ENCODE peak calls at places on chromosome 18, in eight cellular contexts. I is mucosa of descending colon, L is breast epithelium, J is cardiac muscle cell, F is testis, O is fibroblast of pulmonary artery, M is stomach, S is HCT116. D is an unnamed sample.

GRCh38 chr18:4433762-4434161 is 21.3 kb downstream of the DLGAP1 start:
- DNase-seq in F (no peak), S (no peak), J (no peak), L (no peak), M (no peak), O (no peak), I (no peak), D (no peak)

GRCh38 chr18:23231340-23232021 is 96.2 kb downstream of the CABLES1 start:
- DNase-seq in O (peak), L (peak), M (peak), I (peak), S (no peak), J (no peak), F (peak), D (no peak)

GRCh38 chr18:6884944-6885343 is 155.4 kb downstream of the ARHGAP28 start:
- DNase-seq in L (no peak), I (no peak), O (no peak), J (no peak), M (no peak), F (no peak), S (no peak), D (no peak)

GRCh38 chr18:3346487-3346886 is 84.6 kb downstream of the MYL12B start:
- DNase-seq in J (no peak), O (no peak), S (no peak), I (no peak), F (no peak), M (no peak), L (no peak), D (no peak)

GRCh38 chr18:61502472-61502871 is 169.2 kb downstream of the CDH20 start:
- DNase-seq in J (peak), M (no peak), F (peak), L (peak), O (peak), S (peak), I (peak), D (no peak)

GRCh38 chr18:64966667-64967066 is 784.1 kb upstream of the CDH7 start:
- DNase-seq in S (no peak), L (no peak), I (peak), O (no peak), M (no peak), F (no peak), J (peak), D (no peak)

GRCh38 chr18:6115710-6116109 is 220.4 kb upstream of the TMEM200C start:
- DNase-seq in O (no peak), J (no peak), M (no peak), F (no peak), S (no peak), I (no peak), L (no peak), D (no peak)

GRCh38 chr18:70671889-70672551 is 383.2 kb downstream of the SOCS6 start:
- DNase-seq in M (no peak), O (no peak), J (no peak), F (no peak), I (no peak), L (no peak), S (no peak), D (no peak)

GRCh38 chr18:79604205-79604912 is 75.2 kb upstream of the CTDP1 start:
- DNase-seq in J (no peak), S (no peak), L (no peak), F (no peak), M (no peak), I (no peak), O (no peak), D (peak)

GRCh38 chr18:13243363-13243762 is 24.8 kb downstream of the LDLRAD4 start:
- DNase-seq in F (no peak), O (no peak), I (no peak), J (no peak), L (no peak), M (no peak), S (no peak), D (no peak)

GRCh38 chr18:50297621-50298442 is 10.3 kb upstream of the CXXC1 start:
- DNase-seq in S (no peak), I (peak), F (peak), M (peak), O (peak), L (peak), J (peak), D (peak)

GRCh38 chr18:70188113-70188512 is 17.4 kb downstream of the RTTN start:
- DNase-seq in S (no peak), J (no peak), F (no peak), M (no peak), I (no peak), L (no peak), O (peak), D (no peak)

GRCh38 chr18:811192-812122 is 585 bp downstream of the YES1 start:
- DNase-seq in J (peak), M (peak), F (peak), I (peak), L (no peak), S (no peak), O (peak), D (peak)

GRCh38 chr18:67875057-67875456 is 358.5 kb upstream of the DSEL start:
- DNase-seq in M (no peak), S (no peak), J (no peak), L (no peak), F (no peak), O (no peak), I (no peak), D (no peak)

GRCh38 chr18:27750014-27750413 is 426.9 kb downstream of the CDH2 start:
- DNase-seq in F (peak), J (peak), I (peak), O (peak), M (peak), L (no peak), S (peak), D (no peak)

GRCh38 chr18:79874553-79875530 is 76.6 kb downstream of the SLC66A2 start:
- DNase-seq in M (no peak), I (no peak), S (no peak), O (no peak), J (no peak), L (no peak), F (peak), D (peak)

GRCh38 chr18:79394438-79395307 is 1.1 kb upstream of the NFATC1 start:
- DNase-seq in I (no peak), J (no peak), S (no peak), M (no peak), F (no peak), L (no peak), O (peak), D (peak)

GRCh38 chr18:50649821-50650220 is 89.9 kb downstream of the MAPK4 start:
- DNase-seq in S (no peak), I (no peak), M (no peak), J (peak), F (peak), O (peak), L (peak), D (no peak)

GRCh38 chr18:41939326-41939725 is 15.7 kb upstream of the PIK3C3 start:
- DNase-seq in J (no peak), O (peak), I (no peak), L (no peak), F (no peak), M (no peak), S (no peak), D (no peak)

GRCh38 chr18:31943895-31944816 is 1.2 kb upstream of the TRAPPC8 start:
- DNase-seq in L (no peak), S (no peak), F (no peak), M (no peak), J (no peak), I (no peak), O (no peak), D (no peak)

GRCh38 chr18:77346446-77346845 is 96.8 kb downstream of the GALR1 start:
- DNase-seq in F (no peak), M (no peak), I (no peak), L (no peak), O (peak), J (no peak), S (no peak), D (no peak)

GRCh38 chr18:8341481-8342230 is 267.6 kb upstream of the RAB12 start:
- DNase-seq in I (no peak), F (no peak), J (no peak), O (peak), M (peak), S (no peak), L (no peak), D (no peak)

GRCh38 chr18:53883771-53884170 is 340.7 kb downstream of the MBD2 start:
- DNase-seq in J (no peak), F (no peak), M (no peak), L (no peak), S (no peak), O (no peak), I (no peak), D (no peak)

GRCh38 chr18:24014986-24015896 is 687 bp downstream of the TTC39C start:
- DNase-seq in M (peak), I (peak), F (peak), O (peak), J (peak), S (no peak), L (peak), D (peak)

GRCh38 chr18:27789406-27789805 is 387.5 kb downstream of the CDH2 start:
- DNase-seq in F (no peak), S (no peak), J (no peak), M (no peak), I (no peak), L (no peak), O (no peak), D (no peak)

GRCh38 chr18:31386683-31387082 is 10.1 kb downstream of the DSG4 start:
- DNase-seq in O (no peak), L (no peak), F (no peak), M (no peak), I (no peak), J (no peak), S (no peak), D (no peak)

GRCh38 chr18:28267878-28268625 is 91.1 kb upstream of the CDH2 start:
- DNase-seq in L (no peak), F (no peak), I (no peak), J (no peak), M (no peak), S (no peak), O (peak), D (no peak)

GRCh38 chr18:7812431-7813063 is 245.4 kb downstream of the PTPRM start:
- DNase-seq in J (peak), I (no peak), S (no peak), L (no peak), O (peak), M (no peak), F (no peak), D (no peak)

GRCh38 chr18:292271-292670 is 24.4 kb upstream of the THOC1 start:
- DNase-seq in O (peak), I (no peak), L (no peak), S (no peak), M (no peak), J (no peak), F (no peak), D (no peak)

GRCh38 chr18:52339891-52340371 is at the start of gene DCC:
- DNase-seq in S (no peak), I (peak), L (no peak), O (peak), J (peak), F (peak), M (peak), D (no peak)

GRCh38 chr18:44195394-44196140 is 485.1 kb upstream of the SETBP1 start:
- DNase-seq in I (no peak), M (no peak), F (no peak), S (no peak), L (no peak), J (no peak), O (no peak), D (no peak)

GRCh38 chr18:23998018-23998417 is 16.5 kb upstream of the TTC39C start:
- DNase-seq in S (no peak), F (no peak), O (no peak), J (no peak), L (no peak), M (no peak), I (no peak), D (no peak)

GRCh38 chr18:59075923-59076322 is 63.8 kb upstream of the SEC11C start:
- DNase-seq in M (no peak), S (no peak), J (no peak), F (no peak), O (no peak), I (no peak), L (no peak), D (no peak)

GRCh38 chr18:24535831-24536230 is 75.4 kb downstream of the HRH4 start:
- DNase-seq in F (no peak), S (no peak), L (no peak), I (no peak), O (no peak), M (no peak), J (no peak), D (no peak)

GRCh38 chr18:50144535-50144934 is 50.4 kb downstream of the MYO5B start:
- DNase-seq in I (no peak), O (no peak), F (no peak), M (no peak), J (no peak), S (no peak), L (no peak), D (no peak)

GRCh38 chr18:60452424-60452823 is 79.8 kb upstream of the MC4R start:
- DNase-seq in J (no peak), L (no peak), S (no peak), F (no peak), I (no peak), M (no peak), O (peak), D (no peak)

GRCh38 chr18:75172299-75173124 is 36.4 kb downstream of the PTGR3 start:
- DNase-seq in I (no peak), M (no peak), S (no peak), F (no peak), O (no peak), J (no peak), L (no peak), D (no peak)

GRCh38 chr18:39462436-39462835 is 1896.8 kb upstream of the CELF4 start:
- DNase-seq in M (no peak), I (no peak), S (no peak), O (peak), J (no peak), F (no peak), L (no peak), D (no peak)

GRCh38 chr18:57439617-57439975 is 4.4 kb downstream of the ONECUT2 start:
- DNase-seq in F (no peak), O (no peak), J (no peak), I (no peak), L (no peak), S (no peak), M (no peak), D (no peak)

GRCh38 chr18:72544092-72544886 is at the start of gene CBLN2:
- DNase-seq in L (no peak), M (no peak), F (peak), J (peak), S (no peak), O (peak), I (peak), D (peak)
- H3K4me3 ChIP-seq in L (peak), M (peak), F (peak), J (peak), S (no peak), O (peak), I (no peak), D (no peak)

GRCh38 chr18:71850602-71851001 is 693.5 kb downstream of the CBLN2 start:
- DNase-seq in S (no peak), O (no peak), I (no peak), M (no peak), L (no peak), J (no peak), F (no peak), D (no peak)

GRCh38 chr18:71844810-71845209 is 699.3 kb downstream of the CBLN2 start:
- DNase-seq in L (no peak), J (no peak), S (no peak), I (no peak), O (no peak), F (no peak), M (no peak), D (no peak)

DNA sequence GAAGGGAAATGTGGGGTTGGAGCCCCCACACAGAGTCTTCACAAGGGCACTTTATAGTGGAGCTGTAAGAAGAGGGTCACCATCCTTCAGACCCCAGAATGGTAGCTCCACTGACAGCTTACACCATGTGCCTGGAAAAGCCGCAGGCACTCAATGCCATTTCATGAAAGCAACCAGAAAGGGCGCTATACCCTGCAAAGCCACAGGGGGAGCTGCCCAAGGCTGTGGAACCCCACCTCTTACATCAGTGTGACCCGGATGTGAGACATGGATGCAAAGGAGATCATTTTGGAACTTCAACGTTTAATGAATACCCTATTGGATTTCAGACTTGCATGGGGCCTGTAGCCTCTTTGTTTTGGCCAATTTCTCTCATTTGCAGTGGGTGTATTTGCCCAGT is 694.7 kb downstream of the CBLN2 start:
- DNase-seq in M (no peak), S (no peak), J (no peak), I (no peak), F (no peak), O (no peak), L (no peak), D (no peak)
- TF ChIP-seq CTCF in M (no peak), S (no peak), J (no peak), I (no peak), F (no peak), O (no peak), L (no peak), D (no peak)

GRCh38 chr18:48932462-48932818 is 18.3 kb downstream of the SMAD7 start:
- DNase-seq in J (no peak), O (no peak), F (no peak), I (peak), S (no peak), M (no peak), L (no peak), D (no peak)
- H3K4me3 ChIP-seq in J (no peak), O (no peak), F (no peak), I (no peak), S (no peak), M (peak), L (no peak), D (no peak)

GRCh38 chr18:46575851-46576250 is 81.2 kb downstream of the LOXHD1 start:
- DNase-seq in L (no peak), O (no peak), F (no peak), J (no peak), M (no peak), I (no peak), S (no peak), D (no peak)

GRCh38 chr18:46573156-46573555 is 83.9 kb downstream of the LOXHD1 start:
- DNase-seq in J (no peak), O (no peak), F (no peak), I (no peak), M (no peak), L (no peak), S (no peak), D (no peak)

GRCh38 chr18:46571756-46572155 is 85.3 kb downstream of the LOXHD1 start:
- DNase-seq in I (no peak), M (no peak), S (no peak), F (no peak), O (no peak), L (no peak), J (no peak), D (no peak)

GRCh38 chr18:46574740-46575108 is 82.3 kb downstream of the LOXHD1 start:
- DNase-seq in J (no peak), M (no peak), I (no peak), L (no peak), S (no peak), O (no peak), F (no peak), D (no peak)

DNA sequence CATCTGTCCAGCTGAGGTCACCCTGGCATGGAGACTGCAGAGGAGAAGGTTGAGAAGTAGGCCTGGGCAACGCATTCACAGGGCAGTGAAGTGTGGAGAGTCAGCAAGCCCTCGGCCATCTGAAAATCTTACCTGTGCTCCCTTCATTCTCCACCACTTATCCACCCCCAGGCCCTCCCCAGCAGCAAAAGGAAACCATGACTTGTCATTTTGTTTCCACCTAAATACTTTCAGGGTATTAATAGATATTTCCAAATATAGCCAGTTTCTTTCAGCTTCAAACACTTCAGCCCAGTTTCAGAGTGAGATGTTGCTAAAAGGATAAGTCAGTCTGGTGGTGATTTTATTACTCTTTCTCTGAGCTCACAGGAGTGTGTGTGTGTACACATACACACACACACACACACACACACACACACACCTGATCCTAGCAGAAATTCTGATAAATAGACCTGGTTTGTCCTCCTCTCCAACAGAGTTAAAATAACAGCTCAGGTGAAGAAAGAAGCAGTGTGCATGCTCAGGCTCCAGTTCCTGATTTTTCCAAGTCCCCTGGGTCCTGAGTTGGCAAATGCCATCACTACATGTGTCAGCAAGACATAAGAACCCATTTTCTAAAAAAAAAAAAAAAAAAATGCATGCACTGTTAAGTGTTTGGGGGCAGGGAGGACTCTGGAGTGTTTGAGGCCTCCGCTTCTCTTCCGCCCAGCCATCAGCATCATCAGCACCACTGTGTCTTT is 82.8 kb downstream of the LOXHD1 start:
- DNase-seq in J (no peak), O (no peak), M (no peak), L (no peak), F (no peak), I (no peak), S (no peak), D (no peak)
- TF ChIP-seq CTCF in J (no peak), O (no peak), M (no peak), L (no peak), F (no peak), I (no peak), S (no peak), D (no peak)

DNA sequence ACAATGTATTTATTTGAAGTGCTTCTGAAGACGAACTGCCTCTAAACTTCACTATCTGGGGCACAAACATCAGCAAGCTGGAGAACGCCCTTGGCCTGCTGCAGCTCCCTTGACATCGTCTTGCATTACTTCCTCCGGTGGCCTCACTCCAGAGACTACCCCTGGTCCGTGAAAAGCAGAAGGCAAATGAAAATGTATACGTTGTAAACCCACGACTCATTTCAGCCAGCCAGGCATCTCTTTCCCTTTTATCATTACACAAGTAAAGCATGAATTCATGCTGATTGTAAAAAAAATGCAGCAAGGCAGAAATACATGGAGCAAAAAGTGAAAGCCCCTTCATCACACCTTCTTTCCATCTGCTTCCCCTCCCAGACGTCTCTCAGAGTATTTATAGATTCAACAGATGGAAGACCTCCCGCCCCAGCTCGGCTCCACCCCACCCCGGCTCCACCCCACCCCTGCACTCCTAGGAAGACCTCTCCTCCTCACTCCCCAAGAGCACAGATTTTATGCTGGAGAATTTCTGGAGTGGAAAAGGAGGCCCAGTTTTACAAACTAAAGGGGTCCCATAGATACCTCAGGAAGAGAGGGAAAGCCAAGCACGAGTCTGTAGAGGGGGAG is 41.6 kb upstream of the RALBP1 start:
- DNase-seq in F (no peak), S (no peak), M (no peak), L (no peak), J (peak), O (no peak), I (no peak), D (no peak)
- H3K4me3 ChIP-seq in F (peak), S (no peak), M (no peak), L (no peak), J (no peak), O (no peak), I (no peak), D (no peak)

GRCh38 chr18:10437837-10438236 is 16.6 kb upstream of the APCDD1 start:
- DNase-seq in F (no peak), I (no peak), M (no peak), O (no peak), L (no peak), S (no peak), J (no peak), D (no peak)
- TF ChIP-seq CTCF in F (no peak), I (no peak), M (no peak), O (no peak), L (no peak), S (no peak), J (no peak), D (no peak)

D was measured in spleen.